ENCODE peak calls at places on chromosome 14, in six cellular contexts. F, R, S, D, I and C are unnamed samples.

GRCh38 chr14:67934087-67934486 is 114.5 kb downstream of the RAD51B start:
- DNase-seq in F (peak), R (peak), S (peak), D (peak), I (peak), C (peak)

GRCh38 chr14:104141621-104142091 is 3.3 kb downstream of the KIF26A start:
- DNase-seq in F (no peak), R (no peak), S (no peak), D (no peak), I (no peak), C (no peak)

GRCh38 chr14:80518173-80518572 is 306.9 kb upstream of the DIO2 start:
- DNase-seq in F (no peak), R (no peak), S (no peak), D (no peak), I (no peak), C (no peak)

GRCh38 chr14:51293926-51294290 is 53.9 kb downstream of the TMX1 start:
- DNase-seq in F (peak), R (no peak), S (no peak), D (no peak), I (no peak), C (no peak)

GRCh38 chr14:97713023-97713422 is 915.8 kb downstream of the VRK1 start:
- DNase-seq in F (peak), R (no peak), S (no peak), D (no peak), I (peak), C (no peak)

GRCh38 chr14:31788340-31788739 is 227.1 kb downstream of the NUBPL start:
- DNase-seq in F (no peak), R (no peak), S (no peak), D (no peak), I (no peak), C (no peak)

GRCh38 chr14:89365071-89365801 is 51.8 kb downstream of the FOXN3 start:
- DNase-seq in F (no peak), R (peak), S (peak), D (no peak), I (no peak), C (no peak)

GRCh38 chr14:32205554-32205953 is 2.5 kb upstream of the RNU6-8 start:
- DNase-seq in F (no peak), R (no peak), S (no peak), D (no peak), I (no peak), C (no peak)

GRCh38 chr14:100901391-100902183 is 1.9 kb downstream of the RTL1 start:
- DNase-seq in F (no peak), R (no peak), S (no peak), D (no peak), I (no peak), C (no peak)

GRCh38 chr14:101796479-101796878 is 35.0 kb downstream of the PPP2R5C start:
- DNase-seq in F (no peak), R (no peak), S (no peak), D (no peak), I (no peak), C (no peak)

GRCh38 chr14:21093018-21093417 is 5.4 kb downstream of the ZNF219 start:
- DNase-seq in F (no peak), R (peak), S (no peak), D (no peak), I (no peak), C (no peak)

GRCh38 chr14:31197671-31198070 is 9.9 kb downstream of the HECTD1 start:
- DNase-seq in F (no peak), R (no peak), S (no peak), D (no peak), I (no peak), C (no peak)

GRCh38 chr14:64060648-64061096 is 207.9 kb downstream of the SYNE2 start:
- DNase-seq in F (peak), R (no peak), S (no peak), D (peak), I (peak), C (no peak)

GRCh38 chr14:36426836-36427235 is 93.2 kb downstream of the NKX2-1 start:
- DNase-seq in F (no peak), R (no peak), S (no peak), D (no peak), I (no peak), C (no peak)

GRCh38 chr14:101075801-101076413 is 172.4 kb upstream of the RTL1 start:
- DNase-seq in F (no peak), R (no peak), S (no peak), D (no peak), I (no peak), C (no peak)

GRCh38 chr14:91417134-91417982 is at the start of gene CCDC88C:
- DNase-seq in F (peak), R (peak), S (peak), D (no peak), I (peak), C (no peak)

GRCh38 chr14:105914738-105915385 is 388.5 kb downstream of the TMEM121 start:
- DNase-seq in F (no peak), R (no peak), S (no peak), D (no peak), I (no peak), C (no peak)

GRCh38 chr14:81434230-81434629 is 34.1 kb upstream of the STON2 start:
- DNase-seq in F (no peak), R (no peak), S (no peak), D (no peak), I (no peak), C (no peak)

GRCh38 chr14:68241862-68242490 is 422.4 kb downstream of the RAD51B start:
- DNase-seq in F (no peak), R (no peak), S (no peak), D (no peak), I (no peak), C (no peak)

GRCh38 chr14:60563113-60563512 is 54.2 kb downstream of the SIX6 start:
- DNase-seq in F (peak), R (no peak), S (no peak), D (peak), I (peak), C (peak)

GRCh38 chr14:104998801-104999200 is 13.2 kb downstream of the CLBA1 start:
- DNase-seq in F (no peak), R (no peak), S (no peak), D (no peak), I (no peak), C (no peak)

GRCh38 chr14:56787530-56787929 is 22.7 kb downstream of the OTX2 start:
- DNase-seq in F (no peak), R (no peak), S (no peak), D (no peak), I (no peak), C (no peak)

GRCh38 chr14:65637780-65638179 is 225.2 kb downstream of the FUT8 start:
- DNase-seq in F (peak), R (peak), S (no peak), D (no peak), I (no peak), C (no peak)

GRCh38 chr14:55382483-55382882 is 29.1 kb downstream of the ATG14 start:
- DNase-seq in F (no peak), R (no peak), S (no peak), D (peak), I (no peak), C (no peak)

GRCh38 chr14:105532735-105533141 is 6.4 kb downstream of the TMEM121 start:
- DNase-seq in F (peak), R (no peak), S (no peak), D (peak), I (peak), C (no peak)

DNA sequence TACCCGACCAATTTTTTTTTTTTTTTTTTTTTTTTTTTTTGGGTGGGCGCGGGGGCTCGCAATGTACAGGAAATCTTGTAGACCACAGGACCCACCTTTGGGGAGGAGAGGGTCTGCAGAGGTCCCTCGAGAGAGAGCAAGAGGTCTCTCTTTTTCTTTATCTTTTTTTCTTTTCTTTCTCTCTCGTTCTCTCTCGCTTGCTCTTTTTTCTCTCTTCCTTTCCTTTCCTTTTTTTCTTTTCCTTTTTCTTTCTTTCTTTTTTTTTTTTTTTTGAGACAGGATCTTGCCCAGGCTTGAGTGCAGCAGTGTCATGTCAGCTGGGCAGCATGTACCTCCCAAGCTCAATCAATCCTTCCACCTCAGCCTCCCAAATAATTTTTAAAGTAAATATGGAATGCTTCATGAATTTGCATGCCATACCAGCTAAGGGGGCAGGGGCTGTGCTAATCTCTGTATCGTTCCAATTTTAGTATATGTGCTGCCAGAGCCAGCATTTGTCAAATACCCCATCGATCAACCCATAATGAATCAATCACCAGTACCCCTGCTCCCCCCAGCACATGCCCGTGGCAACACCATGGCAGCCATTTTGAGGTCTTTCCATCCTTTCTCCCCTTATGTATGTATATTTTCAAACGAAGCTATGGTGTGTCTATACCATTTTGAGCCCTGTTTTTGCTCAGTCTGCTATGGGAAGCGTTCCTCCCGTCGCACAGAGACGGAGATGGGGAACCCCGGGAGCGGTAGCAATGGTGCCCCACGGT is 9.3 kb downstream of the PAPLN start:
- DNase-seq in F (no peak), R (no peak), S (no peak), D (no peak), I (no peak), C (no peak)
- H3K4me3 ChIP-seq in F (no peak), R (no peak), S (peak), D (peak), I (peak), C (peak)

GRCh38 chr14:102928412-102929348 is 6.2 kb downstream of the AMN start:
- DNase-seq in F (peak), R (peak), S (peak), D (no peak), I (peak), C (no peak)

GRCh38 chr14:102926104-102926503 is 3.6 kb downstream of the AMN start:
- DNase-seq in F (no peak), R (no peak), S (no peak), D (no peak), I (no peak), C (no peak)

GRCh38 chr14:102927346-102927877 is 4.9 kb downstream of the AMN start:
- DNase-seq in F (no peak), R (no peak), S (no peak), D (no peak), I (no peak), C (no peak)

GRCh38 chr14:102929349-102930137 is 7.1 kb downstream of the AMN start:
- DNase-seq in F (peak), R (no peak), S (no peak), D (no peak), I (no peak), C (no peak)

DNA sequence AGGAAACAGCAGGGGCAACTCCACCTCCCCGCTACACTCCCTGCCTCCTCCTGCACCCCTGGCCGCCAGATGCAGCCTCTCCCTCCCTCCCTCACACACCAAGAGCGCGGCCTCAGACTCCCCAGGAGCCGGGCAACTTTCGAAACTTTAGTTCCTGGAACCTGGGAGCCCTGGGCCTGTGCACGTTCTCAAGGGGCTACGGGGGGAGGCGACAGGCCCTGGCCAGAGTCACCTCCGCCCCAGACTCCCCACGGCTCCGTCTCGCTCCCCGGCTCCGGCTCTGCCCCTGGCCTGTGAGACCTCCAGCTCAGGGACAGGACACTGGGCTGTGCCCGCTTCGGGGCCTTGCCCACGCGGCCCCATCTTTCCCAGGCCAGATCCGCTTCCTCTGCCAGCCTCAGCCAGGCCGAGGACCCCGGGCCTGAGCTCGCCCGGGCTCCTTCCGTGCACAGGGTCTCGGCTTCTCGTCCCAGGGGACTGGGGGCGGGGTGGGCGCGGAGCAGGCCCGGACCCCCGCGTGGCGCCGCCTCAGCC is 5.5 kb downstream of the AMN start:
- DNase-seq in F (peak), R (no peak), S (no peak), D (no peak), I (no peak), C (no peak)
- H3K4me3 ChIP-seq in F (peak), R (peak), S (no peak), D (peak), I (peak), C (peak)

GRCh38 chr14:95257521-95257920 is 62.2 kb downstream of the CLMN start:
- DNase-seq in F (no peak), R (no peak), S (no peak), D (no peak), I (no peak), C (no peak)

GRCh38 chr14:95255013-95255412 is 64.7 kb downstream of the CLMN start:
- DNase-seq in F (no peak), R (no peak), S (no peak), D (no peak), I (no peak), C (no peak)

GRCh38 chr14:95256776-95257060 is 63.0 kb downstream of the CLMN start:
- DNase-seq in F (no peak), R (no peak), S (no peak), D (no peak), I (no peak), C (no peak)

GRCh38 chr14:95255487-95255886 is 64.2 kb downstream of the CLMN start:
- DNase-seq in F (no peak), R (peak), S (no peak), D (peak), I (peak), C (no peak)

DNA sequence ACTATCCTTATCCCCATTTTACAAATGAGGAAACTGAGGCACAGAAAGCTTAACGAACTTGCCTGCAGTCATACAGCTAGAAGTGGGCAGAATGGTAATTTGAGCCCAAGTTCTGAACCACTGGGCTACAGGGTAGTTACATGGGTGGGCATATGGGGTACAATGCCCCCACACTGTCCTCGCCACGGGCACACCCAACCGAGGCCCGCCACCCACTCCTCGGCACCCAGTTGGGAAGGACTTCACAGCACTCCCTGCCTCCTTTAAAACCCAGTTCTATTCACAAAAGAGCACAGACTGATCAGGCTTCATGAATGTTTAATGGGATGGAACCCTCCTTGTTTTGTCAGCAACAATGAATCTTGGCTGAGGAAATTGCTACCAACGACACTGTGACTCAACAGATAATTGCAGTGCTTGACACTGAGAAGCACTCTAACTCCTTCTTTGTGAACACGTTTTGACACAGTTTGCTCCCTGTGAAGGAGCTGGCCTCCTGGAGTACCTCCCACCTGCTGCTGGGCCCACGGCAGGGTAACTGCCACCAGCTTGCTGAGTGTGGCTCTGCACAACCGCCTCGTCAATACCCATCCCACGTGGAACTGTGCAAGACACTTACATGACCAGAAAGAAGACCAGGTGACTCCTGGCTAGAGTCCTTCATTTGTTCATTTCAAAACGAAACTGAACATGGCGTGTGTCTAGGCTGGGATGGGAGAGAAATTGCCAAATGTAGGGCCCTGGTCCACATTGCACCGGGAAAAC is 63.5 kb downstream of the CLMN start:
- DNase-seq in F (peak), R (no peak), S (no peak), D (no peak), I (no peak), C (no peak)
- H3K4me3 ChIP-seq in F (no peak), R (no peak), S (no peak), D (no peak), I (no peak), C (no peak)

DNA sequence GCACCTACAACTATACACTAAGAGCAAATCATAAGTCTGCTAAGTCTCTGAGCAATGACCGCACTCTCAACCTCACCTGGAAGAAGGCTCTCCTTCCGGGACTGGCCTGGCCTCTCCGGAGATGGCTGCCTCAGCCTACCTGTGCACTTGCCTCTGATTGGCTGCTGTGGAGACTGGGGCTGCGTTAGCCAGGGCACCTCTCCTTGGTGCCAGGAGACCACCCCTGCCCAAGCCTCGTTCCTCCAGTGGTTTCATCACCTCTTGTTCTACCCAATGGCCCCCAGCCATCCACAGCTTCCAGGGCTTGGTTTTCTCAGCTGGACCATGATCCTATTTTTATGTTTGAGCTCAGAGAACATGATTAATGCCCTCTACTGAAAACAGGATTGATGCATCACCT is 64.7 kb upstream of the JDP2 start:
- DNase-seq in F (no peak), R (no peak), S (no peak), D (no peak), I (no peak), C (no peak)
- H3K4me3 ChIP-seq in F (no peak), R (no peak), S (no peak), D (no peak), I (no peak), C (no peak)